ENCODE peak calls at places on chromosomes 16 and 17, in eight cellular contexts. One of them, this sample, is unnamed.

GRCh38 chr17:38421224-38421841 is 6.9 kb upstream of the ARHGAP23 start:
- DNase-seq in suprapubic skin: no peak
- DNase-seq in Right ventricle myocardium superior: no peak
- DNase-seq in fibroblast of gingiva: peak
- DNase-seq in EL: peak
- DNase-seq in stimulated activated CD4-positive, alpha-beta T cell treated with anti-CD3 and anti-CD28 coated beads, Interleukin-2, amount 100 ng/mL, for 24 hours: no peak
- DNase-seq in NCI-H1436: no peak
- DNase-seq in GM23248: peak
- DNase-seq in this sample: no peak

GRCh38 chr17:73279704-73280103 is 18.0 kb upstream of the CPSF4L start:
- DNase-seq in suprapubic skin: no peak
- DNase-seq in GM23248: no peak
- DNase-seq in fibroblast of gingiva: no peak
- DNase-seq in Right ventricle myocardium superior: no peak
- DNase-seq in NCI-H1436: no peak
- DNase-seq in stimulated activated CD4-positive, alpha-beta T cell treated with anti-CD3 and anti-CD28 coated beads, Interleukin-2, amount 100 ng/mL, for 24 hours: no peak
- DNase-seq in EL: no peak
- DNase-seq in this sample: no peak

GRCh38 chr17:38509772-38510423 is 81.6 kb downstream of the ARHGAP23 start:
- DNase-seq in suprapubic skin: no peak
- DNase-seq in Right ventricle myocardium superior: peak
- DNase-seq in NCI-H1436: no peak
- DNase-seq in GM23248: no peak
- DNase-seq in fibroblast of gingiva: no peak
- DNase-seq in EL: no peak
- DNase-seq in stimulated activated CD4-positive, alpha-beta T cell treated with anti-CD3 and anti-CD28 coated beads, Interleukin-2, amount 100 ng/mL, for 24 hours: no peak
- DNase-seq in this sample: no peak

GRCh38 chr16:78184554-78185183 is 85.2 kb downstream of the WWOX start:
- DNase-seq in NCI-H1436: no peak
- DNase-seq in Right ventricle myocardium superior: no peak
- DNase-seq in EL: no peak
- DNase-seq in GM23248: peak
- DNase-seq in stimulated activated CD4-positive, alpha-beta T cell treated with anti-CD3 and anti-CD28 coated beads, Interleukin-2, amount 100 ng/mL, for 24 hours: no peak
- DNase-seq in suprapubic skin: no peak
- DNase-seq in fibroblast of gingiva: peak
- DNase-seq in this sample: peak

GRCh38 chr16:1357906-1358566 is 6.3 kb downstream of the GNPTG start:
- DNase-seq in EL: no peak
- DNase-seq in suprapubic skin: no peak
- DNase-seq in Right ventricle myocardium superior: no peak
- DNase-seq in GM23248: peak
- DNase-seq in NCI-H1436: no peak
- DNase-seq in stimulated activated CD4-positive, alpha-beta T cell treated with anti-CD3 and anti-CD28 coated beads, Interleukin-2, amount 100 ng/mL, for 24 hours: no peak
- DNase-seq in fibroblast of gingiva: no peak
- DNase-seq in this sample: no peak

GRCh38 chr16:85641776-85642176 is 28.7 kb downstream of the GSE1 start:
- DNase-seq in fibroblast of gingiva: peak
- DNase-seq in stimulated activated CD4-positive, alpha-beta T cell treated with anti-CD3 and anti-CD28 coated beads, Interleukin-2, amount 100 ng/mL, for 24 hours: no peak
- DNase-seq in suprapubic skin: no peak
- DNase-seq in Right ventricle myocardium superior: peak
- DNase-seq in GM23248: peak
- DNase-seq in NCI-H1436: no peak
- DNase-seq in EL: no peak
- DNase-seq in this sample: no peak

GRCh38 chr17:5545051-5545987 is 39.0 kb downstream of the NLRP1 start:
- DNase-seq in GM23248: peak
- DNase-seq in suprapubic skin: no peak
- DNase-seq in EL: no peak
- DNase-seq in Right ventricle myocardium superior: no peak
- DNase-seq in NCI-H1436: no peak
- DNase-seq in fibroblast of gingiva: no peak
- DNase-seq in stimulated activated CD4-positive, alpha-beta T cell treated with anti-CD3 and anti-CD28 coated beads, Interleukin-2, amount 100 ng/mL, for 24 hours: no peak
- DNase-seq in this sample: peak

GRCh38 chr16:25959216-25959615 is 267.5 kb downstream of the HS3ST4 start:
- DNase-seq in suprapubic skin: no peak
- DNase-seq in fibroblast of gingiva: no peak
- DNase-seq in GM23248: no peak
- DNase-seq in NCI-H1436: no peak
- DNase-seq in stimulated activated CD4-positive, alpha-beta T cell treated with anti-CD3 and anti-CD28 coated beads, Interleukin-2, amount 100 ng/mL, for 24 hours: no peak
- DNase-seq in EL: no peak
- DNase-seq in Right ventricle myocardium superior: no peak
- DNase-seq in this sample: no peak

GRCh38 chr17:45883063-45883462 is 11.3 kb upstream of the MAPT start:
- DNase-seq in NCI-H1436: no peak
- DNase-seq in EL: no peak
- DNase-seq in suprapubic skin: no peak
- DNase-seq in fibroblast of gingiva: no peak
- DNase-seq in GM23248: no peak
- DNase-seq in stimulated activated CD4-positive, alpha-beta T cell treated with anti-CD3 and anti-CD28 coated beads, Interleukin-2, amount 100 ng/mL, for 24 hours: no peak
- DNase-seq in Right ventricle myocardium superior: no peak
- DNase-seq in this sample: no peak

GRCh38 chr17:27807567-27808470 is 7.5 kb upstream of the NOS2 start:
- DNase-seq in GM23248: no peak
- DNase-seq in EL: peak
- DNase-seq in NCI-H1436: peak
- DNase-seq in fibroblast of gingiva: no peak
- DNase-seq in Right ventricle myocardium superior: no peak
- DNase-seq in stimulated activated CD4-positive, alpha-beta T cell treated with anti-CD3 and anti-CD28 coated beads, Interleukin-2, amount 100 ng/mL, for 24 hours: peak
- DNase-seq in suprapubic skin: peak
- DNase-seq in this sample: peak

GRCh38 chr17:56635640-56636039 is 42.1 kb downstream of the NOG start:
- DNase-seq in Right ventricle myocardium superior: no peak
- DNase-seq in suprapubic skin: no peak
- DNase-seq in GM23248: peak
- DNase-seq in NCI-H1436: no peak
- DNase-seq in stimulated activated CD4-positive, alpha-beta T cell treated with anti-CD3 and anti-CD28 coated beads, Interleukin-2, amount 100 ng/mL, for 24 hours: no peak
- DNase-seq in fibroblast of gingiva: no peak
- DNase-seq in EL: peak
- DNase-seq in this sample: no peak

GRCh38 chr16:55567382-55567781 is 898 bp downstream of the CAPNS2 start:
- DNase-seq in Right ventricle myocardium superior: no peak
- DNase-seq in EL: peak
- DNase-seq in NCI-H1436: no peak
- DNase-seq in suprapubic skin: no peak
- DNase-seq in GM23248: peak
- DNase-seq in stimulated activated CD4-positive, alpha-beta T cell treated with anti-CD3 and anti-CD28 coated beads, Interleukin-2, amount 100 ng/mL, for 24 hours: no peak
- DNase-seq in fibroblast of gingiva: peak
- DNase-seq in this sample: no peak

GRCh38 chr16:85789773-85790172 is 9.6 kb downstream of the EMC8 start:
- DNase-seq in NCI-H1436: no peak
- DNase-seq in EL: no peak
- DNase-seq in GM23248: no peak
- DNase-seq in stimulated activated CD4-positive, alpha-beta T cell treated with anti-CD3 and anti-CD28 coated beads, Interleukin-2, amount 100 ng/mL, for 24 hours: no peak
- DNase-seq in suprapubic skin: no peak
- DNase-seq in Right ventricle myocardium superior: no peak
- DNase-seq in fibroblast of gingiva: no peak
- DNase-seq in this sample: no peak

GRCh38 chr17:350706-351435 is 1.7 kb downstream of the RPH3AL start:
- DNase-seq in GM23248: peak
- DNase-seq in stimulated activated CD4-positive, alpha-beta T cell treated with anti-CD3 and anti-CD28 coated beads, Interleukin-2, amount 100 ng/mL, for 24 hours: no peak
- DNase-seq in fibroblast of gingiva: peak
- DNase-seq in EL: peak
- DNase-seq in Right ventricle myocardium superior: peak
- DNase-seq in NCI-H1436: no peak
- DNase-seq in suprapubic skin: no peak
- DNase-seq in this sample: peak

GRCh38 chr17:1779571-1780074 is 17.8 kb downstream of the SERPINF1 start:
- DNase-seq in suprapubic skin: peak
- DNase-seq in fibroblast of gingiva: peak
- DNase-seq in EL: peak
- DNase-seq in stimulated activated CD4-positive, alpha-beta T cell treated with anti-CD3 and anti-CD28 coated beads, Interleukin-2, amount 100 ng/mL, for 24 hours: no peak
- DNase-seq in NCI-H1436: no peak
- DNase-seq in GM23248: peak
- DNase-seq in Right ventricle myocardium superior: peak
- DNase-seq in this sample: peak

GRCh38 chr16:71637398-71637797 is 11.4 kb downstream of the MARVELD3 start:
- DNase-seq in suprapubic skin: no peak
- DNase-seq in EL: no peak
- DNase-seq in stimulated activated CD4-positive, alpha-beta T cell treated with anti-CD3 and anti-CD28 coated beads, Interleukin-2, amount 100 ng/mL, for 24 hours: no peak
- DNase-seq in GM23248: peak
- DNase-seq in fibroblast of gingiva: peak
- DNase-seq in Right ventricle myocardium superior: no peak
- DNase-seq in NCI-H1436: no peak
- DNase-seq in this sample: peak

GRCh38 chr16:24539850-24540484 is 601 bp downstream of the RBBP6 start:
- DNase-seq in suprapubic skin: peak
- DNase-seq in NCI-H1436: no peak
- DNase-seq in GM23248: peak
- DNase-seq in fibroblast of gingiva: peak
- DNase-seq in EL: no peak
- DNase-seq in stimulated activated CD4-positive, alpha-beta T cell treated with anti-CD3 and anti-CD28 coated beads, Interleukin-2, amount 100 ng/mL, for 24 hours: peak
- DNase-seq in Right ventricle myocardium superior: peak
- DNase-seq in this sample: peak

GRCh38 chr16:11161974-11162373 is 94.0 kb downstream of the SOCS1 start:
- DNase-seq in stimulated activated CD4-positive, alpha-beta T cell treated with anti-CD3 and anti-CD28 coated beads, Interleukin-2, amount 100 ng/mL, for 24 hours: no peak
- DNase-seq in NCI-H1436: no peak
- DNase-seq in fibroblast of gingiva: peak
- DNase-seq in GM23248: peak
- DNase-seq in Right ventricle myocardium superior: no peak
- DNase-seq in suprapubic skin: no peak
- DNase-seq in EL: no peak
- DNase-seq in this sample: no peak

GRCh38 chr16:200388-200787 is 20.1 kb downstream of the HBQ1 start:
- DNase-seq in NCI-H1436: no peak
- DNase-seq in GM23248: peak
- DNase-seq in fibroblast of gingiva: peak
- DNase-seq in EL: peak
- DNase-seq in Right ventricle myocardium superior: no peak
- DNase-seq in suprapubic skin: no peak
- DNase-seq in stimulated activated CD4-positive, alpha-beta T cell treated with anti-CD3 and anti-CD28 coated beads, Interleukin-2, amount 100 ng/mL, for 24 hours: no peak
- DNase-seq in this sample: peak

GRCh38 chr16:16797239-16797638 is 418.3 kb downstream of the NPIPA7 start:
- DNase-seq in fibroblast of gingiva: no peak
- DNase-seq in GM23248: no peak
- DNase-seq in EL: no peak
- DNase-seq in Right ventricle myocardium superior: no peak
- DNase-seq in stimulated activated CD4-positive, alpha-beta T cell treated with anti-CD3 and anti-CD28 coated beads, Interleukin-2, amount 100 ng/mL, for 24 hours: no peak
- DNase-seq in NCI-H1436: no peak
- DNase-seq in suprapubic skin: no peak
- DNase-seq in this sample: no peak

GRCh38 chr17:74213897-74214386 is 571 bp downstream of the TTYH2 start:
- DNase-seq in fibroblast of gingiva: no peak
- DNase-seq in Right ventricle myocardium superior: peak
- DNase-seq in stimulated activated CD4-positive, alpha-beta T cell treated with anti-CD3 and anti-CD28 coated beads, Interleukin-2, amount 100 ng/mL, for 24 hours: no peak
- DNase-seq in suprapubic skin: no peak
- DNase-seq in EL: no peak
- DNase-seq in GM23248: no peak
- DNase-seq in NCI-H1436: no peak
- DNase-seq in this sample: peak

GRCh38 chr17:1912146-1912545 is 82.3 kb downstream of the RPA1 start:
- DNase-seq in NCI-H1436: no peak
- DNase-seq in stimulated activated CD4-positive, alpha-beta T cell treated with anti-CD3 and anti-CD28 coated beads, Interleukin-2, amount 100 ng/mL, for 24 hours: no peak
- DNase-seq in fibroblast of gingiva: no peak
- DNase-seq in Right ventricle myocardium superior: no peak
- DNase-seq in EL: no peak
- DNase-seq in suprapubic skin: no peak
- DNase-seq in GM23248: no peak
- DNase-seq in this sample: no peak

GRCh38 chr17:5705081-5705875 is 121.0 kb upstream of the NLRP1 start:
- DNase-seq in Right ventricle myocardium superior: no peak
- DNase-seq in suprapubic skin: peak
- DNase-seq in EL: peak
- DNase-seq in fibroblast of gingiva: no peak
- DNase-seq in NCI-H1436: no peak
- DNase-seq in stimulated activated CD4-positive, alpha-beta T cell treated with anti-CD3 and anti-CD28 coated beads, Interleukin-2, amount 100 ng/mL, for 24 hours: no peak
- DNase-seq in GM23248: peak
- DNase-seq in this sample: peak